ENCODE peak calls at places on chromosomes 2 and 18, in seven cellular contexts. P is H1, C is transverse colon, Q is HCT116, N is GM12891, L is GM23338, T is stomach. K is an unnamed sample.

GRCh38 chr2:164145093-164145987 is 409.5 kb upstream of the FIGN start:
- DNase-seq in P (no peak), C (no peak), Q (no peak), N (no peak), L (no peak), T (no peak), K (no peak)

GRCh38 chr2:170218931-170219330 is 41.0 kb downstream of the MYO3B start:
- DNase-seq in P (no peak), C (no peak), Q (no peak), N (no peak), L (no peak), T (no peak), K (no peak)

GRCh38 chr2:32064021-32064678 is 794 bp downstream of the SPAST start:
- DNase-seq in P (no peak), C (peak; percentile 17), Q (no peak), N (no peak), L (no peak), T (no peak), K (no peak)

GRCh38 chr2:134177351-134177931 is 76.4 kb upstream of the MGAT5 start:
- DNase-seq in P (no peak), C (no peak), Q (no peak), N (no peak), L (peak; percentile 26), T (peak; percentile 54), K (no peak)

GRCh38 chr2:23293063-23293462 is 91.9 kb upstream of the KLHL29 start:
- DNase-seq in P (no peak), C (no peak), Q (no peak), N (no peak), L (no peak), T (no peak), K (no peak)

GRCh38 chr2:714005-714741 is 37.0 kb upstream of the TMEM18 start:
- DNase-seq in P (peak; percentile 77), C (peak; percentile 70), Q (peak; percentile 46), N (peak; percentile 51), L (peak; percentile 83), T (peak; percentile 69), K (peak; percentile 55)

GRCh38 chr2:136025057-136025973 is 39.9 kb upstream of the DARS1 start:
- DNase-seq in P (peak; percentile 91), C (peak; percentile 69), Q (peak; percentile 27), N (no peak), L (peak; percentile 96), T (peak; percentile 77), K (peak; percentile 62)

GRCh38 chr2:138209009-138209408 is 244.7 kb downstream of the HNMT start:
- DNase-seq in P (no peak), C (no peak), Q (no peak), N (no peak), L (no peak), T (no peak), K (no peak)

GRCh38 chr2:9071584-9072124 is 68.2 kb upstream of the MBOAT2 start:
- DNase-seq in P (no peak), C (no peak), Q (no peak), N (no peak), L (no peak), T (no peak), K (no peak)

GRCh38 chr2:233049194-233049761 is 10.9 kb upstream of the INPP5D start:
- DNase-seq in P (no peak), C (no peak), Q (no peak), N (no peak), L (no peak), T (no peak), K (no peak)

GRCh38 chr2:39995005-39995732 is 216.1 kb upstream of the THUMPD2 start:
- DNase-seq in P (no peak), C (no peak), Q (no peak), N (no peak), L (no peak), T (no peak), K (no peak)

GRCh38 chr2:196804381-196804780 is 4.8 kb downstream of the C2orf66 start:
- DNase-seq in P (no peak), C (no peak), Q (no peak), N (no peak), L (no peak), T (no peak), K (no peak)

GRCh38 chr2:171529914-171530313 is 7.6 kb downstream of the CYBRD1 start:
- DNase-seq in P (peak; percentile 62), C (no peak), Q (no peak), N (no peak), L (peak; percentile 49), T (no peak), K (no peak)

GRCh38 chr18:68083131-68083530 is 566.6 kb upstream of the DSEL start:
- DNase-seq in P (no peak), C (no peak), Q (no peak), N (no peak), L (no peak), T (no peak), K (no peak)

GRCh38 chr18:49028091-49028490 is 77.3 kb upstream of the SMAD7 start:
- DNase-seq in P (peak; percentile 38), C (no peak), Q (no peak), N (no peak), L (no peak), T (no peak), K (no peak)

GRCh38 chr2:109247340-109247739 is 118.3 kb downstream of the SH3RF3 start:
- DNase-seq in P (no peak), C (peak; percentile 38), Q (no peak), N (no peak), L (no peak), T (no peak), K (no peak)

GRCh38 chr2:126792186-126792585 is 106.5 kb upstream of the TEX51 start:
- DNase-seq in P (no peak), C (no peak), Q (no peak), N (no peak), L (no peak), T (no peak), K (peak; percentile 35)

GRCh38 chr2:218432676-218433365 is 13.9 kb downstream of the VIL1 start:
- DNase-seq in P (no peak), C (peak; percentile 1), Q (no peak), N (no peak), L (no peak), T (no peak), K (no peak)
- TF ChIP-seq POLR2AphosphoS5 in P (no peak), C (no peak), Q (no peak), N (no peak), L (no peak), T (no peak), K (no peak)

DNA sequence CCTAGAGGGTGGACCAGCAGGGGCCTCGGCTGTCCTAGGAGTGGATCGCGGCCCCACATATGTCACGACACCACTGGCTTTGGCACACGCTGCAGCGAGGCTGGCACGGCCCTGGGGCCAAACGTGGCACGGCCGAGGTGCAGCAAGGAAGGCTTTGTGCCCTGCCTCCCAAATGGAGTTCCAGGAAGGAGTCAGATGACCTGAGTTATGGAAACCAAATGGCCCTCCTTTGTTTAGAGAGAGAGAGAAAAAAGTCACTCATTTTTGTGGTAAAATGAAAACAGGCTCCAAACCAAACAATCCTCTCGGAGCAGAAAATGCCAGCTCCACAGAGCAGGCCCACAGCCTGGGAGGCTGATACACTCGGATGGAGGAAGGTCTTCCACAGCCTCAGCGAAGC is 105.6 kb downstream of the ANTXR1 start:
- DNase-seq in P (no peak), C (no peak), Q (no peak), N (no peak), L (no peak), T (no peak), K (no peak)
- TF ChIP-seq POLR2AphosphoS5 in P (no peak), C (no peak), Q (no peak), N (no peak), L (no peak), T (no peak), K (no peak)

GRCh38 chr2:201414099-201415023 is 36.9 kb downstream of the TRAK2 start:
- DNase-seq in P (no peak), C (no peak), Q (no peak), N (no peak), L (no peak), T (no peak), K (no peak)
- TF ChIP-seq POLR2AphosphoS5 in P (no peak), C (no peak), Q (no peak), N (no peak), L (no peak), T (no peak), K (no peak)

GRCh38 chr2:37571571-37572136 is 99.8 kb downstream of the CDC42EP3 start:
- DNase-seq in P (no peak), C (no peak), Q (no peak), N (no peak), L (no peak), T (no peak), K (no peak)
- TF ChIP-seq POLR2AphosphoS5 in P (no peak), C (no peak), Q (no peak), N (no peak), L (no peak), T (no peak), K (no peak)

GRCh38 chr2:68039317-68039716 is 23.5 kb downstream of the C1D start:
- DNase-seq in P (no peak), C (no peak), Q (no peak), N (no peak), L (no peak), T (no peak), K (no peak)
- TF ChIP-seq POLR2AphosphoS5 in P (no peak), C (no peak), Q (no peak), N (no peak), L (no peak), T (no peak), K (no peak)

DNA sequence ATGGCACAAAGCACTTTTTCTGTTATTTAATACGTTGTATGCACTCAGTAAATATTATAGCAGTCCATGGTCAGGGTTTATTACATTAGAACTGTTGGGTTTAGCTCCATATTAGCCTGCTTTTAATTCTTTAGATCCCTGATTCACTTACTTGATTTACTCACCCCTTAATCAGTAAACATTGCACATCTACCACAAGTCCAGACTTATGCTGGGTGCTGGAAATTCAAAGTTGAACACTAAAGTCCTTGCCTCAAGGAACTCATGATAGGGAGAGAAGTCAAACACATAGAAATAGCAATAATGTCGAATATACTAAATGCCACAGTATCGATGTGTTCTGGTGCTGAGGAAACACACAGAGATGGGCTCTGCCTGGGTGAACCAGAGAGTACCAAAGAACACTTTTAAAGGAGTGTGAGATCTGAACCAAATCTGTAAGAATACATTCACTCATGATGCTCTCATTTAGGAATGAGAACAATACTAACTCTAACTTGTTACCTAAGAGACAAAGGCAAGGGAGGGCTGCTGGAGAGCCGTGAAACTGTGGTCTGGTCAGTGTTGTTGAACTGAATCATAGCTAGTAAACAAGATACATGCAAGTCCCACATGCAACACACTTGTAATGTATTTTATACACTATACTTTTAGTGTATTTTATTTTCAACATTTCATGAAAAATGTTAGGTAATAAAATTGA is 4.9 kb downstream of the STAT4 start:
- DNase-seq in P (no peak), C (no peak), Q (no peak), N (no peak), L (no peak), T (no peak), K (no peak)
- TF ChIP-seq POLR2AphosphoS5 in P (no peak), C (no peak), Q (no peak), N (no peak), L (no peak), T (no peak), K (no peak)

GRCh38 chr2:190170673-190171072 is 108.1 kb upstream of the MSTN start:
- DNase-seq in P (no peak), C (no peak), Q (no peak), N (no peak), L (no peak), T (no peak), K (no peak)
- TF ChIP-seq POLR2AphosphoS5 in P (no peak), C (no peak), Q (no peak), N (no peak), L (no peak), T (no peak), K (no peak)

K was measured in breast epithelium.